ENCODE peak calls at places on chromosomes 16 and 17, in nine cellular contexts. J is hepatic stellate cell; E is stimulated activated CD8-positive, alpha-beta memory T cell treated with anti-CD3 and anti-CD28 coated beads, Interleukin-2, amount 100 ng/mL, for 48 hours; Y is iPS-NIHi11; N is nucleus accumbens; A is EL; Q is NCI-H2029; P is iris pigment epithelial cell; R is activated T-helper 2 cell treated with anti-CD3 and anti-CD28 coated beads, Interferon-gamma antibody, Interleukin-2, Interleukin-4, amounts not matched to agents 10 μg/mL and 5 μg/mL and 100 μg/mL, durations not matched to agents 14 hours and 24 hours and 36 hours. B is an unnamed sample.

GRCh38 chr16:64391009-64391663 is 730.7 kb downstream of the CDH11 start:
- DNase-seq in E (no peak), Y (no peak), N (no peak), Q (no peak), A (peak; percentile 31), P (peak; percentile 39), R (no peak), J (peak; percentile 17), B (no peak)

GRCh38 chr17:80984749-80985148 is 6.9 kb upstream of the CHMP6 start:
- DNase-seq in N (no peak), A (peak; percentile 98), Q (no peak), Y (peak; percentile 67), R (no peak), J (peak; percentile 98), P (peak; percentile 87), E (no peak), B (no peak)

GRCh38 chr16:87060026-87060986 is 256.9 kb downstream of the C16orf95 start:
- DNase-seq in J (no peak), Y (no peak), P (peak; percentile 74), Q (no peak), R (no peak), N (no peak), A (no peak), E (no peak), B (no peak)

GRCh38 chr16:85668676-85669424 is 19.9 kb downstream of the GINS2 start:
- DNase-seq in R (no peak), Q (no peak), N (no peak), A (no peak), E (no peak), P (no peak), J (no peak), Y (no peak), B (no peak)

GRCh38 chr17:47995241-47995935 is 24.5 kb downstream of the CDK5RAP3 start:
- DNase-seq in A (no peak), N (no peak), E (no peak), J (no peak), Q (no peak), P (no peak), R (no peak), Y (no peak), B (no peak)

GRCh38 chr17:21295036-21295952 is 10.8 kb downstream of the MAP2K3 start:
- DNase-seq in Q (no peak), A (no peak), Y (no peak), P (no peak), J (no peak), R (no peak), E (no peak), N (no peak), B (no peak)

GRCh38 chr17:40910441-40910841 is 25.4 kb upstream of the KRT20 start:
- DNase-seq in Y (no peak), A (peak; percentile 61), E (no peak), J (peak; percentile 32), N (no peak), P (peak; percentile 76), Q (no peak), R (no peak), B (no peak)

GRCh38 chr17:78875738-78876597 is 27.0 kb downstream of the CEP295NL start:
- DNase-seq in N (no peak), Q (no peak), P (peak; percentile 40), Y (no peak), J (no peak), A (peak; percentile 54), E (no peak), R (no peak), B (no peak)